ENCODE peak calls at places on chromosomes 3 and 15, in seven cellular contexts. A is sigmoid colon, O is kidney epithelial cell, W is PC-9, M is tibial artery, L is upper lobe of right lung, X is astrocyte of the spinal cord. B is an unnamed sample.

GRCh38 chr3:64648927-64649906 is 38.6 kb downstream of the ADAMTS9 start:
- DNase-seq in M (no peak), L (no peak), O (no peak), W (no peak), A (no peak), X (no peak), B (no peak)

GRCh38 chr3:51750878-51751277 is 28.2 kb downstream of the IQCF6 start:
- DNase-seq in M (no peak), X (no peak), W (no peak), O (no peak), L (no peak), A (no peak), B (no peak)

GRCh38 chr3:50028336-50028735 is 60.4 kb upstream of the RBM5 start:
- DNase-seq in M (no peak), W (peak), O (peak), A (no peak), X (peak), L (no peak), B (peak)

GRCh38 chr3:16203031-16203430 is 28.6 kb downstream of the GALNT15 start:
- DNase-seq in M (no peak), O (peak), A (no peak), L (no peak), W (peak), X (peak), B (peak)

GRCh38 chr3:148227534-148227933 is 470.2 kb upstream of the AGTR1 start:
- DNase-seq in W (no peak), A (no peak), O (no peak), X (peak), M (no peak), L (no peak), B (no peak)

GRCh38 chr3:32249184-32249782 is 10.8 kb downstream of the CMTM8 start:
- DNase-seq in O (peak), M (no peak), W (peak), X (peak), L (no peak), A (no peak), B (no peak)

GRCh38 chr15:37882640-37883039 is 51.8 kb upstream of the TMCO5A start:
- DNase-seq in L (no peak), O (no peak), W (no peak), M (no peak), A (no peak), X (no peak), B (no peak)

GRCh38 chr3:6654670-6655069 is 206.2 kb upstream of the GRM7 start:
- DNase-seq in O (no peak), M (no peak), A (no peak), W (no peak), L (no peak), X (no peak), B (no peak)

GRCh38 chr3:2516762-2517441 is 418.2 kb downstream of the CNTN4 start:
- DNase-seq in L (no peak), W (no peak), O (no peak), M (no peak), A (no peak), X (no peak), B (no peak)

GRCh38 chr15:101456079-101456791 is 33.3 kb downstream of the PCSK6 start:
- DNase-seq in L (no peak), A (no peak), M (no peak), X (no peak), O (no peak), W (no peak), B (no peak)

GRCh38 chr3:154967090-154967489 is 113.0 kb upstream of the MME start:
- DNase-seq in A (no peak), L (no peak), X (no peak), O (no peak), M (no peak), W (no peak), B (no peak)

GRCh38 chr3:14377044-14377837 is 25.2 kb upstream of the SLC6A6 start:
- DNase-seq in L (no peak), W (no peak), O (no peak), A (no peak), X (no peak), M (no peak), B (no peak)

GRCh38 chr3:14374444-14374883 is 27.9 kb upstream of the SLC6A6 start:
- DNase-seq in X (no peak), O (no peak), L (peak), M (no peak), W (no peak), A (no peak), B (no peak)

GRCh38 chr3:14373753-14374376 is 28.5 kb upstream of the SLC6A6 start:
- DNase-seq in L (no peak), A (no peak), X (no peak), M (no peak), O (no peak), W (no peak), B (no peak)

GRCh38 chr3:14376348-14377043 is 25.9 kb upstream of the SLC6A6 start:
- DNase-seq in M (no peak), O (no peak), L (no peak), W (no peak), X (no peak), A (no peak), B (no peak)

DNA sequence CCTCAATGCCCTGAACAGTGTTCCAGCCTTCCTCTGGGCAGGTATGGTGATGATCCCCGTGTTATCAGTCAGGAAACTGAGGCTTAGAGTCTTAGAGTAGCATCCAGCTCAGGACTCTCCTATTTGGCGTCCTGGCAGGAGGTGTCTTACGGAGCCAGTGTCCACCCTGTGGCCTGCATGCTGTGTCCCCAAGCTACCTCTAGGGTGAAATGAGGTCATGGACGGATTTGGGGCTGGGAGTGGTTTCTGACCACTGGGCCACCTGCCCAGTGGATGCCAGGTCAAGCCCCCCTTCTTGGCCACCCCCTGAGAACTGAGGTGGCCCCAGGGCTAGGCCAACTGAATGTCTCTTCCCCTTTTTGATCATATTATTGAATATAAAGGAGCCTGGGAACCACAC is 27.2 kb upstream of the SLC6A6 start:
- DNase-seq in A (no peak), W (no peak), L (no peak), M (no peak), O (no peak), X (no peak), B (no peak)
- TF ChIP-seq CTCF in A (no peak), W (peak), L (no peak), M (no peak), O (no peak), X (no peak), B (no peak)

GRCh38 chr3:9768376-9768775 is 1.4 kb downstream of the CAMK1 start:
- DNase-seq in A (no peak), W (no peak), O (no peak), L (no peak), X (no peak), M (no peak), B (no peak)
- H3K4me3 ChIP-seq in A (peak), W (no peak), O (no peak), L (no peak), X (no peak), M (peak), B (peak)

GRCh38 chr3:31004025-31004678 is 109.7 kb upstream of the GADL1 start:
- DNase-seq in M (no peak), O (peak), A (no peak), X (peak), W (no peak), L (no peak), B (no peak)

GRCh38 chr3:31011383-31011782 is 116.9 kb upstream of the GADL1 start:
- DNase-seq in A (no peak), W (no peak), X (no peak), O (no peak), M (no peak), L (no peak), B (no peak)

GRCh38 chr3:31009881-31010280 is 115.4 kb upstream of the GADL1 start:
- DNase-seq in M (no peak), O (peak), A (no peak), W (no peak), L (no peak), X (peak), B (no peak)

GRCh38 chr3:31010491-31010890 is 116.0 kb upstream of the GADL1 start:
- DNase-seq in O (no peak), L (no peak), A (no peak), W (no peak), X (peak), M (no peak), B (no peak)

GRCh38 chr3:31008986-31009385 is 114.5 kb upstream of the GADL1 start:
- DNase-seq in A (no peak), L (no peak), O (peak), M (no peak), W (no peak), X (peak), B (peak)
- TF ChIP-seq CTCF in A (no peak), L (no peak), O (no peak), M (no peak), W (no peak), X (no peak), B (no peak)

DNA sequence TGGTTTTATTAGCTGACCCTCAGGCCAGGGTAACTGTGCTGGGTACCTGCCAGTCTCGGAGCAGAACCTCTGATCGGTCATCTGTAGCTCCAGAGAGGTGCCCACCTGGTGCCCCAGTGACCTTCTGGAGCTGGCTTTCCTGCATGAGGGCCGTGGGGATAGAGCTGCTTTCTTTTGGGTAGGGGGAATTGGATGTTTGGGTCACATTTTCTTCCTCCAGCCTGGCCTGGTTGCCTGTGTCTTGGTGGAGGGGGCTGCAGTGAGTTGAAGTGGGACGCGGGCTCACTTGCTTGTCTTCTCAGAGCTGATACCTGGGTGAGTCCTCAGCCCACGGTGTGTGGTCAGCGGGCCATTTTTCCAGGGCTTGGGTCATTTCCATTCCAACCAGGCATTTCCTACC is 2.6 kb downstream of the ZNF710 start:
- DNase-seq in X (no peak), A (peak), M (no peak), W (no peak), L (no peak), O (no peak), B (no peak)
- H3K4me3 ChIP-seq in X (no peak), A (no peak), M (no peak), W (peak), L (peak), O (no peak), B (no peak)

B was measured in LNCaP clone FGC.